ENCODE peak calls at places on chromosomes 11 and 22, in five cellular contexts. Q is activated naive CD4-positive, alpha-beta T cell; O is T-helper 2 cell; B is activated T-helper 9 cell treated with anti-CD3 and anti-CD28 coated beads, Interleukin-2, amount 50 U/mL, for 16 hours; G is brain microvascular endothelial cell. H is an unnamed sample.
A peak's percentile ranks its signal among the peaks of the same experiment; 100 is the strongest.

GRCh38 chr11:8735094-8735493 is 52.5 kb downstream of the RPL27A start:
- DNase-seq in G (no peak), Q (no peak), O (no peak), B (no peak), H (no peak)

GRCh38 chr11:46722566-46723358 is 3.7 kb downstream of the F2 start:
- DNase-seq in G (no peak), B (no peak), Q (no peak), O (no peak), H (no peak)

GRCh38 chr22:32897400-32897799 is 95.9 kb downstream of the TIMP3 start:
- DNase-seq in G (peak; percentile 4), O (no peak), B (no peak), Q (no peak), H (no peak)

GRCh38 chr11:61511383-61511782 is 2.8 kb downstream of the LRRC10B start:
- DNase-seq in Q (no peak), G (no peak), B (no peak), O (no peak), H (no peak)

GRCh38 chr11:94895451-94895850 is 77.9 kb downstream of the CWC15 start:
- DNase-seq in B (no peak), O (no peak), Q (no peak), G (peak; percentile 79), H (no peak)

GRCh38 chr11:65279713-65280459 is 18.1 kb downstream of the POLA2 start:
- DNase-seq in Q (no peak), B (peak; percentile 43), O (peak; percentile 36), G (peak; percentile 99), H (no peak)

GRCh38 chr11:111044751-111045407 is 200.6 kb upstream of the POU2AF2 start:
- DNase-seq in B (no peak), G (no peak), Q (no peak), O (no peak), H (no peak)

GRCh38 chr11:130400793-130401483 is 27.5 kb downstream of the ADAMTS8 start:
- DNase-seq in Q (no peak), G (no peak), O (no peak), B (no peak), H (no peak)

GRCh38 chr22:44587004-44587793 is 89.2 kb upstream of the RTL6 start:
- DNase-seq in Q (no peak), O (no peak), B (no peak), G (no peak), H (no peak)

GRCh38 chr11:59822989-59823566 is 12.5 kb upstream of the MRPL16 start:
- DNase-seq in Q (no peak), G (peak; percentile 69), O (no peak), B (no peak), H (no peak)

GRCh38 chr11:19625438-19625837 is 87.2 kb upstream of the NAV2 start:
- DNase-seq in Q (no peak), B (no peak), G (no peak), O (no peak), H (no peak)

GRCh38 chr11:36684840-36685800 is 87.1 kb upstream of the RAG2 start:
- DNase-seq in O (peak; percentile 27), G (no peak), Q (no peak), B (no peak), H (no peak)